ENCODE peak calls at places on chromosomes 6 and 20, in four cellular contexts. P is HL-60, B is GM12878, Z is K562. E is an unnamed sample.

GRCh38 chr6:119179842-119180241 is 101.4 kb upstream of the FAM184A start:
- DNase-seq in B (no peak), Z (no peak), P (no peak), E (no peak)

GRCh38 chr6:87706187-87706966 is 4.3 kb upstream of the AKIRIN2 start:
- DNase-seq in Z (no peak), B (no peak), P (no peak), E (no peak)

GRCh38 chr20:44247676-44248419 is 740 bp downstream of the GDAP1L1 start:
- DNase-seq in Z (peak), P (peak), B (no peak), E (peak)

GRCh38 chr6:56652994-56653393 is 10.3 kb upstream of the DST start:
- DNase-seq in Z (no peak), B (no peak), P (no peak), E (no peak)

GRCh38 chr20:51095755-51096509 is 73.0 kb upstream of the KCNG1 start:
- DNase-seq in P (no peak), Z (no peak), B (no peak), E (no peak)

GRCh38 chr20:20553534-20553933 is 158.9 kb downstream of the RALGAPA2 start:
- DNase-seq in Z (no peak), B (no peak), P (no peak), E (no peak)

GRCh38 chr6:89140347-89141159 is 5.3 kb upstream of the PM20D2 start:
- DNase-seq in P (no peak), Z (no peak), B (no peak), E (no peak)

GRCh38 chr6:149248688-149249369 is 68.7 kb upstream of the TAB2 start:
- DNase-seq in B (no peak), P (no peak), Z (no peak), E (no peak)

GRCh38 chr6:38415231-38416005 is 224.3 kb downstream of the BTBD9 start:
- DNase-seq in P (no peak), Z (no peak), B (no peak), E (no peak)

GRCh38 chr6:44489912-44490604 is 102.6 kb downstream of the CDC5L start:
- DNase-seq in P (no peak), Z (no peak), B (no peak), E (no peak)

GRCh38 chr20:33465536-33466302 is 22.2 kb upstream of the SNTA1 start:
- DNase-seq in P (no peak), Z (no peak), B (no peak), E (no peak)

GRCh38 chr6:140001005-140001404 is 626.6 kb upstream of the CITED2 start:
- DNase-seq in P (no peak), B (no peak), Z (no peak), E (no peak)

GRCh38 chr6:12071064-12071615 is 59.0 kb downstream of the HIVEP1 start:
- DNase-seq in Z (no peak), B (no peak), P (no peak), E (no peak)

GRCh38 chr6:12065321-12066140 is 53.4 kb downstream of the HIVEP1 start:
- DNase-seq in P (no peak), B (no peak), Z (peak), E (no peak)

GRCh38 chr6:12069891-12070529 is 57.9 kb downstream of the HIVEP1 start:
- DNase-seq in P (no peak), B (no peak), Z (no peak), E (no peak)

GRCh38 chr6:12066297-12066696 is 54.2 kb downstream of the HIVEP1 start:
- DNase-seq in Z (no peak), B (no peak), P (no peak), E (no peak)

DNA sequence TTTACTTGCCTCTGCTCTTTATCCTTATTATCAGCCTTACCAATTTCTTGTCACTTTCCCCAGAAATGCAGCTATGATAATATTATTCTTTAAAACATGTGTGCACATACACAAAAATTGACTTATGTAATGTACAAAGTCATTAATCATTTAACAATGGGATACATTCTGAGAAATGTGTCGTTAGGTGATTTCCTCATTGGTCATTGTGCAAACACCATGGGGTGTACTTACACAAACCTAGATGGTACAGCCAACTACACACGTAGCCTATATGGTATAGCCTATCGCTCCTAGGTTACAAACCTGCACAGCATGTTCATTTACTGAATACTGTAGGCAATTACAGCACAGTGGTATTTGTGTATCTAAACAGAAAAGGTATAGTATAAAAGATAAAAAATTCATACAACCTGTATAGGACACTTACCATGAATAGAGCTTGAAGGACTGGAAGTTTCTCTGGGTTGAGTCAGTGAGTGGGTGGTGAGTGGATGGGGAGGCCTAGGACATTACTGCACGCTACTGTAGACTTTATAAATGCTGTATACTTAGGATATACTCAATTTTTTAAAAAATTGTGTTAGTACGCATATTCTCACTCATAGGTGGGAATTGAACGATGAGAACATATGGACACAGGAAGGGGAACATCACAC is 56.9 kb downstream of the HIVEP1 start:
- DNase-seq in Z (no peak), P (no peak), B (no peak), E (no peak)
- TF ChIP-seq SPI1 in Z (no peak), P (no peak), B (no peak), E (no peak)

DNA sequence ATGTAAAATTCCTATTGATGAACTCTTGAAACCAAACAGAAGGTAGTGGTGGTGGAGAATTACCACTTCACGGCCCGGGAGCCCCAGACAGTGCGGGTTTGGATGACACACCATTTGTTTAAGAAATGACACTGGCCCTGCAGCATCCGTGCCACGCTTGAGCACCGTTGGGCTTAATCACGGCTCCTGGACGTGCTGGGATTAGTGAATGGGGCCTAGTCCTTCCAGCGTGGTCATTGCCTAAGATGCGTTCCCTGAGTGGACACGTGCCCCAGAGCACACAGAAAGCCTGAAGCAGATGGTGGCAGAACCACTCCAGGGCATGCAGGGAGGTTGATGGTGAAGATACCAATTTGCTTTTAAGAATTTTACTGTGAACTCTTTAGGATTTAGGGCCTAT is 14.5 kb downstream of the STX16 start:
- DNase-seq in Z (no peak), B (no peak), P (no peak), E (no peak)
- TF ChIP-seq SPI1 in Z (no peak), B (no peak), P (no peak), E (no peak)

GRCh38 chr20:14997791-14998190 is 660.4 kb upstream of the FLRT3 start:
- DNase-seq in P (no peak), Z (no peak), B (no peak), E (no peak)
- TF ChIP-seq SPI1 in P (no peak), Z (no peak), B (no peak), E (no peak)

GRCh38 chr20:57698867-57699275 is 10.9 kb downstream of the PMEPA1 start:
- DNase-seq in B (no peak), Z (no peak), P (no peak), E (no peak)

GRCh38 chr20:57697540-57697939 is 12.3 kb downstream of the PMEPA1 start:
- DNase-seq in B (no peak), Z (no peak), P (no peak), E (no peak)

GRCh38 chr20:57699395-57699794 is 10.4 kb downstream of the PMEPA1 start:
- DNase-seq in P (no peak), Z (no peak), B (no peak), E (no peak)

GRCh38 chr20:57696401-57696961 is 13.3 kb downstream of the PMEPA1 start:
- DNase-seq in P (no peak), Z (no peak), B (no peak), E (no peak)

DNA sequence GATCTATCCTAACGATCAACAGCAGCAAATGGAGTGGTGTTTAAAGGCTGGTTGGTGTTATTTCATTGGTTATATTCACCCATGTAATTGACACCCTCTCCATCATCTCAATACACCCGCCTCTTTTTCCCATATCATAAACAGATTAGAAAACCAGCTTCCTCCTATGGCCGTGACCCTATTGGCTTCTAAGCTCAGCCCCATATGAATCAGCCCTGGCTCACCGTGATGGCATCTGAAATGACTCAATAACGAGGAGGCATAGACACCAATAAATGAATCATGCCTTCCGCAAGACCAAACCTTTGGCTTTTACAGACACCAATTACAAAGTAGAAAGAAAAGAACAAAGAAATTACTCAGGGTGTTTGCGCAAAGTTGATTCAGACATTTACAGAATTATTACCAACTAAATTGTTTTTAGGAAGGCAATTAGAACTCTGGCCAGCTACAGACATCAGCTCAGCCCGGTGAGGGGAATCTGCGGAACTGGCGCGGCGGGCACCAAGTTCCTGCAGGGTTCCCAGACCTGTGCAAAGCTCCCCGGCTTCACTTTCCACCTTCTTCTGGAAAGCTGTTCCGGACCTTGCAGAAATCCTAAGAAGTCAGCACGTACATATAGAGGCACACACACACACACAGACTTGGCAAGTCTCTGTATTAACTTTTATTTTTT is 11.5 kb downstream of the PMEPA1 start:
- DNase-seq in Z (no peak), B (no peak), P (no peak), E (no peak)
- TF ChIP-seq SPI1 in Z (no peak), B (no peak), P (no peak), E (no peak)

GRCh38 chr6:21597243-21597682 is 3.7 kb downstream of the SOX4 start:
- DNase-seq in B (no peak), P (no peak), Z (no peak), E (no peak)

GRCh38 chr6:21595265-21595950 is 1.9 kb downstream of the SOX4 start:
- DNase-seq in Z (no peak), P (no peak), B (no peak), E (peak)

GRCh38 chr6:21596379-21597242 is 3.1 kb downstream of the SOX4 start:
- DNase-seq in B (no peak), Z (no peak), P (no peak), E (peak)

GRCh38 chr6:21594427-21595264 is 1.1 kb downstream of the SOX4 start:
- DNase-seq in P (no peak), B (no peak), Z (no peak), E (peak)

GRCh38 chr6:21595951-21596378 is 2.4 kb downstream of the SOX4 start:
- DNase-seq in Z (no peak), B (no peak), P (no peak), E (no peak)
- TF ChIP-seq SPI1 in Z (no peak), B (no peak), P (no peak), E (no peak)

GRCh38 chr6:113856571-113857564 is at the start of gene MARCKS:
- DNase-seq in P (no peak), B (no peak), Z (peak), E (no peak)
- TF ChIP-seq SPI1 in P (no peak), B (no peak), Z (no peak), E (no peak)

E was measured in GM12891.